ENCODE peak calls at places on chromosomes 5 and 9, in five cellular contexts. L, F, P, A and R are unnamed samples.

GRCh38 chr5:35538198-35538931 is 79.3 kb upstream of the SPEF2 start:
- DNase-seq in L (no peak), F (no peak), P (no peak), A (no peak), R (no peak)

GRCh38 chr5:135356522-135357318 is 42.3 kb downstream of the MACROH2A1 start:
- DNase-seq in L (no peak), F (peak; percentile 96), P (no peak), A (peak; percentile 69), R (no peak)

GRCh38 chr9:76379494-76379893 is 14.7 kb downstream of the RFK start:
- DNase-seq in L (no peak), F (no peak), P (peak; percentile 99), A (no peak), R (no peak)

GRCh38 chr9:79709945-79710674 is 138.3 kb downstream of the TLE4 start:
- DNase-seq in L (no peak), F (no peak), P (no peak), A (no peak), R (no peak)

GRCh38 chr9:132776891-132777290 is 101.2 kb downstream of the AK8 start:
- DNase-seq in L (no peak), F (no peak), P (no peak), A (no peak), R (no peak)

GRCh38 chr9:132319421-132320110 is 35.2 kb downstream of the SETX start:
- DNase-seq in L (no peak), F (peak; percentile 59), P (no peak), A (no peak), R (no peak)

GRCh38 chr5:73564644-73565165 is 734 bp downstream of the ANKRA2 start:
- DNase-seq in L (no peak), F (peak; percentile 13), P (no peak), A (no peak), R (no peak)

GRCh38 chr5:96483878-96484277 is 50.8 kb upstream of the PCSK1 start:
- DNase-seq in L (no peak), F (peak; percentile 67), P (no peak), A (no peak), R (no peak)

GRCh38 chr5:172770374-172770674 is 671 bp downstream of the DUSP1 start:
- DNase-seq in L (no peak), F (no peak), P (no peak), A (no peak), R (no peak)

GRCh38 chr5:143354025-143354424 is 49.5 kb downstream of the NR3C1 start:
- DNase-seq in L (no peak), F (no peak), P (no peak), A (no peak), R (no peak)

GRCh38 chr5:66959668-66960067 is 236.9 kb downstream of the CD180 start:
- DNase-seq in L (no peak), F (no peak), P (peak; percentile 72), A (no peak), R (no peak)

GRCh38 chr5:66958984-66959641 is 237.5 kb downstream of the CD180 start:
- DNase-seq in L (no peak), F (peak; percentile 79), P (peak; percentile 74), A (no peak), R (no peak)

GRCh38 chr5:66958126-66958983 is 238.2 kb downstream of the CD180 start:
- DNase-seq in L (no peak), F (peak; percentile 75), P (no peak), A (no peak), R (no peak)

GRCh38 chr5:66963559-66963971 is 233.0 kb downstream of the CD180 start:
- DNase-seq in L (no peak), F (peak; percentile 38), P (peak; percentile 89), A (no peak), R (no peak)

GRCh38 chr5:66960373-66961137 is 236.0 kb downstream of the CD180 start:
- DNase-seq in L (no peak), F (peak; percentile 46), P (no peak), A (no peak), R (no peak)
- H3K4me3 ChIP-seq in L (no peak overlapping the region), F (peak overlapping the region; percentile 36), P (no peak overlapping the region), A (peak overlapping the region; percentile 9), R (no peak overlapping the region)

GRCh38 chr5:111461261-111461671 is 51.1 kb downstream of the STARD4 start:
- DNase-seq in L (no peak), F (peak; percentile 66), P (no peak), A (no peak), R (no peak)
- TF ChIP-seq CTCF in L (no peak), F (peak; percentile 79), P (no peak), A (no peak), R (no peak)

DNA sequence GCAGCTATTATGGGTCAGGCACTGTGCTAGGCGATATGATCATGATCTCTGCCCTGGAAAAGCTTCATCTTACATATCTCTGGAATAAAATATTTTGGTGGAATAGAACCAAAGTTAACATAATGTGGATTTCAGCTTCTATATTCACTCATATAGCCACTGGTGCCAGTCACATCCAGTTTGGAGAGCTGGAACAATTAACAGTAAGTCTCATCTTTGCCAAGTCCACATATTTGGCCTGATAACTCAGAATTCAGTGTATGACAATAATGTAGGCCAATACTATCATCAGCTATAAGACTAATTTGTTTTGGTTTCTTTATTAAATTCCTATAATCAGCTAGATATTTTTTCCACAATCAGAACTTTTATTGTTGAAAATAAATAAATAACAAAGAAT is 5.9 kb upstream of the FAM13B start:
- DNase-seq in L (no peak), F (peak; percentile 9), P (no peak), A (no peak), R (no peak)
- H3K4me3 ChIP-seq in L (no peak overlapping the region), F (no peak overlapping the region), P (no peak overlapping the region), A (peak overlapping the region; percentile 30), R (no peak overlapping the region)

GRCh38 chr9:26176628-26177027 is 498.4 kb upstream of the TUSC1 start:
- DNase-seq in L (no peak), F (no peak), P (no peak), A (no peak), R (no peak)

GRCh38 chr9:26181836-26182235 is 503.6 kb upstream of the TUSC1 start:
- DNase-seq in L (no peak), F (no peak), P (no peak), A (no peak), R (no peak)
- TF ChIP-seq CTCF in L (no peak), F (no peak), P (no peak), A (no peak), R (no peak)

DNA sequence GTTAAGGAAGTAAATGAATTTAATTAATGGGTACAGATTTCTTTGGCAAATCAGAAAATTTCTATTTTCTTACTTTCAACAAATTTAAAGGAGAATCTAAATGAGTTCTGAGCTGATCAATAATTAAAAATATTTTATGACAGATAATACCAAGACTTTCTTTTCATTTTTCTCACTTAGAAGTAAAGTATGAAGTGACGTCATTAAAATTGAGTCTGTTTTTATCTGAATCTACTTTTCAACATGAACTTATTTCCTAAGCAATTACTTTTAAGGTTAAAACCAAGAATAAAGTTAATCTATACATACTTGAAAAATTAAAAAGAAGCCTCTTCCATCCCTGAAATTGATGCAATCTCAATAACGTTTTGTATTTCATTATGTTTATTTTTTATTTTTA is 552.8 kb upstream of the ST8SIA4 start:
- DNase-seq in L (no peak), F (no peak), P (no peak), A (no peak), R (no peak)
- H3K4me3 ChIP-seq in L (no peak overlapping the region), F (no peak overlapping the region), P (no peak overlapping the region), A (no peak overlapping the region), R (no peak overlapping the region)